ENCODE peak calls at places on chromosomes 3 and 15, in six cellular contexts. K is ovary, Z is suprapubic skin, O is IMR-90, C is upper lobe of left lung, F is gastrocnemius medialis. B is an unnamed sample.
A peak's percentile ranks its signal among the peaks of the same experiment; 100 is the strongest.

GRCh38 chr15:74178326-74179100 is 5.0 kb downstream of the ISLR start:
- DNase-seq in K (peak; percentile 13), Z (peak; percentile 55), O (no peak), C (no peak), F (no peak), B (no peak)

GRCh38 chr15:65918936-65919335 is 49.6 kb downstream of the RAB11A start:
- DNase-seq in K (no peak), Z (no peak), O (no peak), C (no peak), F (no peak), B (no peak)

GRCh38 chr15:77009646-77010311 is 14.9 kb downstream of the PSTPIP1 start:
- DNase-seq in K (no peak), Z (no peak), O (peak; percentile 14), C (no peak), F (no peak), B (no peak)

GRCh38 chr3:111326144-111326995 is 215.6 kb upstream of the CD96 start:
- DNase-seq in K (no peak), Z (no peak), O (peak; percentile 61), C (no peak), F (no peak), B (no peak)

GRCh38 chr3:47420511-47421484 is 40.0 kb downstream of the PTPN23 start:
- DNase-seq in K (peak; percentile 77), Z (peak; percentile 96), O (peak; percentile 83), C (peak; percentile 83), F (peak; percentile 58), B (no peak)

GRCh38 chr3:196336319-196337145 is 1.7 kb downstream of the TM4SF19 start:
- DNase-seq in K (no peak), Z (no peak), O (no peak), C (no peak), F (no peak), B (no peak)

GRCh38 chr3:42533161-42533897 is 30.9 kb downstream of the VIPR1 start:
- DNase-seq in K (no peak), Z (no peak), O (no peak), C (no peak), F (no peak), B (no peak)

GRCh38 chr15:42582569-42583235 is 7.3 kb downstream of the STARD9 start:
- DNase-seq in K (no peak), Z (no peak), O (no peak), C (no peak), F (no peak), B (no peak)

GRCh38 chr3:194333212-194333980 is 17.7 kb downstream of the CPN2 start:
- DNase-seq in K (peak; percentile 81), Z (peak; percentile 93), O (peak; percentile 80), C (peak; percentile 79), F (peak; percentile 58), B (no peak)

GRCh38 chr3:71732637-71733036 is 7.4 kb upstream of the EIF4E3 start:
- DNase-seq in K (no peak), Z (no peak), O (no peak), C (no peak), F (no peak), B (no peak)

GRCh38 chr15:36208868-36209582 is 370.4 kb upstream of the CDIN1 start:
- DNase-seq in K (no peak), Z (no peak), O (peak; percentile 37), C (no peak), F (no peak), B (no peak)

GRCh38 chr3:186991470-186991869 is 61.1 kb downstream of the ST6GAL1 start:
- DNase-seq in K (no peak), Z (no peak), O (no peak), C (no peak), F (no peak), B (no peak)

GRCh38 chr3:186989429-186989828 is 59.1 kb downstream of the ST6GAL1 start:
- DNase-seq in K (no peak), Z (no peak), O (no peak), C (no peak), F (no peak), B (no peak)

GRCh38 chr3:186990282-186990681 is 60.0 kb downstream of the ST6GAL1 start:
- DNase-seq in K (no peak), Z (no peak), O (no peak), C (no peak), F (no peak), B (no peak)

GRCh38 chr3:186988806-186989205 is 58.5 kb downstream of the ST6GAL1 start:
- DNase-seq in K (no peak), Z (no peak), O (no peak), C (no peak), F (no peak), B (no peak)

DNA sequence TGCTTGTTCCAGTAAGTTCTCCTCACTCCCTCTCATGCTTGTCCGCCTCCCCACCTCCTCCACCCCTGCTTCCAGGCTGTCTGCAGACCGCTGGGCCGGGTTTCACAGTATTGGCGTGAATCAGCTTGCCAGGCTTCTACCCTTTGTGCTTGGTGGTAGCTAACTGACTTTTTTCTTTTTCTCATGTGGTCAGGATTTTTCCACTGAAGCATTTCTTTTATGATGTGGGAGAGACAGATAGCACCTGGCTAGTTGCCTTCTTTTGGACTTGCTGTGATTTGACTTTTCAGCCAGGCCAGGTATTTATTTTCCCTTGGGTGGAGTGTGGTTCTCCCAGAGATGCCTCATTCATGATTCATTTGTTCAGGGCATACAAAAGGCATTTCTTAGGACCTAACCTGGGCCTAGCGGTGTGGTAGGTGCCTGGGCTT is 60.6 kb downstream of the ST6GAL1 start:
- DNase-seq in K (no peak), Z (no peak), O (peak; percentile 22), C (no peak), F (peak; percentile 53), B (no peak)
- H3K4me1 ChIP-seq in K (no peaks in the 10 kb centered on the region), Z (no peaks in the 10 kb centered on the region), O (peaks cover 3% of the 10 kb centered on the region), C (no peaks in the 10 kb centered on the region), F (peaks cover 27% of the 10 kb centered on the region), B (no peaks in the 10 kb centered on the region)

GRCh38 chr3:134795776-134796312 is 784 bp downstream of the EPHB1 start:
- DNase-seq in K (no peak), Z (no peak), O (peak; percentile 8), C (no peak), F (no peak), B (peak; percentile 77)
- H3K27me3 ChIP-seq in K (no peaks in the 10 kb centered on the region), Z (peaks cover 27% of the 10 kb centered on the region), O (peaks cover 51% of the 10 kb centered on the region), C (peaks cover 23% of the 10 kb centered on the region), F (no peaks in the 10 kb centered on the region), B (no peaks in the 10 kb centered on the region)

GRCh38 chr15:40330368-40330836 is 6.9 kb downstream of the INAFM2 start:
- DNase-seq in K (peak; percentile 78), Z (no peak), O (peak; percentile 66), C (peak; percentile 96), F (no peak), B (no peak)
- TF ChIP-seq POLR2A in K (no peak), Z (no peak), O (no peak), C (no peak), F (no peak), B (no peak)

GRCh38 chr3:133754973-133755828 is 9.0 kb downstream of the TF start:
- DNase-seq in K (no peak), Z (no peak), O (no peak), C (no peak), F (no peak), B (peak; percentile 93)

GRCh38 chr3:133753107-133753778 is 7.0 kb downstream of the TF start:
- DNase-seq in K (no peak), Z (no peak), O (no peak), C (no peak), F (no peak), B (no peak)

GRCh38 chr3:133753779-133754164 is 7.6 kb downstream of the TF start:
- DNase-seq in K (no peak), Z (no peak), O (no peak), C (no peak), F (no peak), B (no peak)

GRCh38 chr3:133756716-133757694 is 10.8 kb downstream of the TF start:
- DNase-seq in K (no peak), Z (no peak), O (no peak), C (no peak), F (no peak), B (no peak)

DNA sequence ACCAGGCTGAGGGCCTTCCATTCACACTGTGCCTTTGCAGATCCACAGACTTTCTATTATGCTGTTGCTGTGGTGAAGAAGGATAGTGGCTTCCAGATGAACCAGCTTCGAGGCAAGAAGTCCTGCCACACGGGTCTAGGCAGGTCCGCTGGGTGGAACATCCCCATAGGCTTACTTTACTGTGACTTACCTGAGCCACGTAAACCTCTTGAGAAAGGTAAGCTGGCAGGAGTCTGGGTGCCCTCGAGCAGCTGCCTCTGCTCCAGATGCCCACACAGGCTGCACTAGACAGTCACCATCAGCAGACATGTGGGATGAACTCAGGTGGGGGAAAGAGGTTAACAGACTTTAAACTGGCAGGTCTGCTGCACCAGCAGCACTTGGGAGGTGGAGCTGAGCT is 8.3 kb downstream of the TF start:
- DNase-seq in K (no peak), Z (no peak), O (no peak), C (no peak), F (no peak), B (peak; percentile 91)
- H3K4me1 ChIP-seq in K (no peaks in the 10 kb centered on the region), Z (peaks cover 51% of the 10 kb centered on the region), O (no peaks in the 10 kb centered on the region), C (no peaks in the 10 kb centered on the region), F (no peaks in the 10 kb centered on the region), B (no peaks in the 10 kb centered on the region)

DNA sequence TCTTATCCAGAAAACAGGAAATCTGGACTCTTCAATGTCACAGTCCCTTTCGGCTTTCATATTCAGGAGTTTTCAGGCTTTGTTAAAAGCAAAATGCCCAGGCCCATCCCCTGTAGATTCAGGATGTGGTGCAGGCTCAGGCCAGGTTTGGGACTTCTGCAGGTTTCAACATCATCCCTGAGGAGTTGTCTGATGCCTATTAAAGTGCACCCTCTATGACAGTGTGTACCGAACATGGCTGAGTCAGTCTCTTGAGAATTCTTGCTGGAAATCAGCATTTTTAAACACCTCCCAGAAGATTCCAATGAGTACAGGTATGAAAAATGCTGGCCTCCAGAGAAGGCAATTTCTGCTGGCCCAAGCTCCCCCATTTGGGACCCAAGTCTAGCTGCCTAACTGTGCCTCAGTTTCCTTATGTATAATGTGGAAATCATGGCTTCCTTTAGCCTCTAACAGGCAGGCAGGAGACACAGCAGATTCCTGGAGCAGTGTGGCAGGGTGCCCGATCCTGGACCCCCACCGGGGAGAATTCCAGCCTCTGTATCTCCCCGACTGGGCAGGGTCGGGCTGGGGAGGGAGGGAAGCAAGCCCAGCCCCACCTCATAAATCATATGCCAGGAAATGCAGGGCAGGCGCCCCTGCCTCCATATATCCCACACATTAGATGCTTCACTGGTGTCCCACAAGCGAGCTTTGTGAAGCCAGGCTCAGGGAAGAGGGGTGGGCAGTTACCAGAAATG is 44.4 kb upstream of the SLC6A11 start:
- DNase-seq in K (no peak), Z (no peak), O (no peak), C (no peak), F (no peak), B (peak; percentile 88)
- H3K27me3 ChIP-seq in K (no peaks in the 10 kb centered on the region), Z (peaks cover 28% of the 10 kb centered on the region), O (peaks cover 3% of the 10 kb centered on the region), C (no peaks in the 10 kb centered on the region), F (peaks cover 4% of the 10 kb centered on the region), B (no peaks in the 10 kb centered on the region)

GRCh38 chr3:54653456-54654195 is 274.2 kb downstream of the LRTM1 start:
- DNase-seq in K (no peak), Z (no peak), O (no peak), C (no peak), F (no peak), B (no peak)

GRCh38 chr3:54649551-54649950 is 278.3 kb downstream of the LRTM1 start:
- DNase-seq in K (no peak), Z (no peak), O (no peak), C (no peak), F (no peak), B (no peak)

GRCh38 chr3:54659347-54659746 is 268.5 kb downstream of the LRTM1 start:
- DNase-seq in K (no peak), Z (no peak), O (no peak), C (no peak), F (no peak), B (no peak)

GRCh38 chr3:54660599-54661210 is 267.2 kb downstream of the LRTM1 start:
- DNase-seq in K (peak; percentile 49), Z (no peak), O (no peak), C (no peak), F (peak; percentile 4), B (no peak)

GRCh38 chr3:54654776-54655175 is 273.1 kb downstream of the LRTM1 start:
- DNase-seq in K (no peak), Z (no peak), O (no peak), C (no peak), F (no peak), B (no peak)
- TF ChIP-seq POLR2A in K (no peak), Z (no peak), O (no peak), C (no peak), F (no peak), B (no peak)

B was measured in vagina.